ENCODE peak calls at places on chromosomes 6 and 20, in five cellular contexts. A is HepG2, N is K562, G is GM12878, B is H1. R is an unnamed sample.
A peak's percentile ranks its signal among the peaks of the same experiment; 100 is the strongest.

GRCh38 chr6:5098501-5099270 is 13.5 kb downstream of the PPP1R3G start:
- DNase-seq in A (no peak), N (no peak), G (no peak), B (no peak), R (no peak)

GRCh38 chr6:16470502-16471221 is 232.3 kb downstream of the GMPR start:
- DNase-seq in A (no peak), N (no peak), G (no peak), B (no peak), R (no peak)

GRCh38 chr6:100420711-100421110 is 44.0 kb downstream of the SIM1 start:
- DNase-seq in A (no peak), N (no peak), G (no peak), B (peak; percentile 25), R (no peak)

GRCh38 chr20:57002066-57002570 is 264.3 kb downstream of the BMP7 start:
- DNase-seq in A (no peak), N (no peak), G (no peak), B (no peak), R (no peak)

GRCh38 chr6:149045404-149045803 is 272.1 kb upstream of the TAB2 start:
- DNase-seq in A (peak; percentile 33), N (no peak), G (no peak), B (no peak), R (no peak)

GRCh38 chr6:64293298-64293697 is 657.7 kb downstream of the PHF3 start:
- DNase-seq in A (no peak), N (no peak), G (no peak), B (no peak), R (no peak)

GRCh38 chr6:102520981-102521380 is 1127.5 kb downstream of the GRIK2 start:
- DNase-seq in A (no peak), N (no peak), G (no peak), B (no peak), R (no peak)

GRCh38 chr6:153090241-153090930 is 40.7 kb downstream of the RGS17 start:
- DNase-seq in A (no peak), N (no peak), G (no peak), B (no peak), R (no peak)

GRCh38 chr6:105900120-105900937 is 185.8 kb upstream of the PRDM1 start:
- DNase-seq in A (no peak), N (no peak), G (no peak), B (no peak), R (no peak)

GRCh38 chr20:20632644-20633043 is 79.8 kb downstream of the RALGAPA2 start:
- DNase-seq in A (peak; percentile 40), N (no peak), G (no peak), B (no peak), R (no peak)
- TF ChIP-seq GABPA in A (no peak), N (no peak), G (no peak), B (no peak), R (no peak)

GRCh38 chr6:134123666-134124208 is 71.3 kb upstream of the SLC2A12 start:
- DNase-seq in A (peak; percentile 53), N (peak; percentile 19), G (peak; percentile 12), B (no peak), R (peak; percentile 53)
- TF ChIP-seq MAX in A (no peak), N (no peak), G (no peak), B (peak; percentile 32), R (peak; percentile 67)

GRCh38 chr20:44714102-44714700 is 968 bp upstream of the CCN5 start:
- DNase-seq in A (no peak), N (no peak), G (no peak), B (no peak), R (no peak)

GRCh38 chr20:44717986-44718385 is 2.8 kb downstream of the CCN5 start:
- DNase-seq in A (no peak), N (peak; percentile 79), G (no peak), B (no peak), R (peak; percentile 58)

GRCh38 chr20:44715495-44716308 is 533 bp downstream of the CCN5 start:
- DNase-seq in A (no peak), N (no peak), G (no peak), B (no peak), R (no peak)

GRCh38 chr20:44714701-44715494 is at the start of gene CCN5:
- DNase-seq in A (peak; percentile 68), N (peak; percentile 30), G (no peak), B (no peak), R (peak; percentile 67)

DNA sequence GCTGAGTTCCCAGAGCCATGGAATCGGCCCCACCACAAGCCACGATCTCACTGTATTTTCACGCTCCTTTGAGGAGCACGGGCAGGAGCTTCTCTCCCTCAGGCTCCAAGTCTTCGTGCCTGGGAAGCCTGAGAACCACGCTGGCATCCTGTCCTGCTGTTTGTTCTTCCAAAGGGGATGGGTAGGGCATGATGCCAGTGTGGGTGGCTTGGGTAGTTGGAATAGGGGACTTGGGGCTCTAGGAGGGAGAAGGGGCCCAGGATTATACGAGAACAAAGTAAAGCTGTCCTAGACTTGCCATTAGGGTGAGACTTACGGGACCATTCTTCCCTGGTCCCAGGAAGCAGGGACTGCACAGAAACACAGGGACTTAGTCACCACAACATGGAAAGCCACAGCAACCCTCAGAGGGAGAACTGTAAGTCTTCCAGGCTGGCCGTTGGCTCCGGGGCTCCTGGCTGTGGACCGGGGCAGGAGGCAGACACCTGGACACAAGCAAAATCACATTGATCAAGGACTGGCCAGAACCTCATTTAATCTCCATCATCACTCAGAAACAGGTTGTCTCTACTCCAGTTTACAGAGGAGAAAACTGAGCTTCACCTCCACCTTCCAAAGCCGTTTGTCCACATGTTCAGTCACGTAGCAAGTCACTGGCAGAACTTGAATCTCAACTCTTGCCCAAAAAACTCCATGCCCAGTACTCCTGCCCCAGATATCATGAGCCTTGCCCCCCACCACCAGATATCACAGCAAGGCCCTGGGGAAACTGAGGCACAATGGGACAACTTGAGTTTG is 1.3 kb downstream of the CCN5 start:
- DNase-seq in A (no peak), N (no peak), G (no peak), B (no peak), R (no peak)
- TF ChIP-seq POLR2AphosphoS5 in A (no peak), N (no peak), G (no peak), B (no peak), R (no peak)

DNA sequence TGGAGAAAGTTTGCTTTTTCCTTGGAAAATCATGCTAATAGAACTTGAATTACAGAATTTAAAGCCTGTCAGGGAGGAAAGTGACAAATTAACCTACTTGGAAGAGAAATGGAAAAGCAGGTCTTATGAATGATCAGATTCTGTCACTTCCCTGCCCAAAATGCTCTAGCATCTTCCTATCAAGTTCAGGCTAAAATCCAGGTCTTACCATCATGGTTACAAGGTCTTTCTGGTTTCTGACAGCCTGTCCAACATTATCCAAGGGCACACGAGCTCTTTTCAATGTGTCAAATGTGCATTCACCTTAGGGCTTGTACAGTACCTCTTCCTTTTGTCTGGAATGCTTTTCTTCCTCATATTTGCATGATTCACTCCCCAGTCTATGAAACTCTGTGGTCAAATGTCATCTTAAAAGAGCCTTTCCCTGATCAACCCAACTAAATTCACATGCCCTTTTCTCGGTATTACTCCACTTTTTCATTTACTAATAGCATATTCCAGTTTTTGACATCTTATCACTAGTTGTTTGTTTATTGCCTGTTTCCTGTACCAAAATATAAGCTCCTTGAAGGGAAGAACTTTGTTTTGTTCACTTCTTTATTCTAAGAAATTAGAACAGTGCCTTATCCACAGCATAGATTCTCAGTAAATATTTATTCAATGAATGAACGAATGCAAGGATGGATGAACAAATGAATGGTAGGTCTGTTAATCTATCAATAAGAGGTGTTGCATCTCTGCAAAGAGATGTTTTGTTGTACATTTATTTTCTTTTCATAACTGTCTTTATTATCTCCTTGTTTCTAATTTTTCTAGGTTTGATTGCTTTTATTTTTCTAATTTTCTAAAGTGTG is 139.5 kb downstream of the BCAS1 start:
- DNase-seq in A (no peak), N (no peak), G (no peak), B (no peak), R (no peak)
- TF ChIP-seq GABPA in A (no peak), N (no peak), G (no peak), B (no peak), R (no peak)

GRCh38 chr6:112831022-112831421 is 483.9 kb downstream of the RFPL4B start:
- DNase-seq in A (no peak), N (no peak), G (no peak), B (no peak), R (no peak)
- TF ChIP-seq MAX in A (no peak), N (no peak), G (no peak), B (no peak), R (no peak)

R was measured in SK-N-SH.